ENCODE peak calls at places on chromosomes 13 and 19, in six cellular contexts. J is stimulated activated CD4-positive, alpha-beta T cell treated with anti-CD3 and anti-CD28 coated beads, Interleukin-1b, Interleukin-23, amount 100 ng/mL, for 4 hours; I is fibroblast of lung; V is RPMI8226; S is SHP77 treated with DMSO at 0.1 percent for 48 hours; F is nucleus accumbens. N is an unnamed sample.

GRCh38 chr13:110486061-110486780 is 75.3 kb downstream of the RAB20 start:
- DNase-seq in J (no peak), F (no peak), S (no peak), I (no peak), V (no peak), N (no peak)

GRCh38 chr19:4007021-4007835 is at the start of gene PIAS4:
- DNase-seq in F (peak), S (peak), I (peak), V (peak), J (peak), N (peak)

GRCh38 chr13:48125794-48126228 is 30.9 kb upstream of the MED4 start:
- DNase-seq in I (peak), V (no peak), F (no peak), S (no peak), J (no peak), N (no peak)

GRCh38 chr13:100637380-100637779 is 37.2 kb downstream of the TMTC4 start:
- DNase-seq in F (no peak), I (no peak), V (no peak), S (no peak), J (no peak), N (no peak)

GRCh38 chr19:38736036-38736412 is 8.2 kb downstream of the CAPN12 start:
- DNase-seq in V (peak), J (peak), F (no peak), I (peak), S (no peak), N (peak)

GRCh38 chr13:44618326-44618725 is 42.2 kb upstream of the TSC22D1 start:
- DNase-seq in S (no peak), J (no peak), I (peak), V (no peak), F (no peak), N (no peak)

GRCh38 chr19:7685546-7686445 is 5.2 kb downstream of the TRAPPC5 start:
- DNase-seq in S (no peak), V (no peak), I (no peak), F (no peak), J (no peak), N (no peak)

GRCh38 chr13:36369268-36370107 is 23.3 kb upstream of the SPART start:
- DNase-seq in F (no peak), V (no peak), I (peak), S (no peak), J (no peak), N (no peak)

GRCh38 chr13:96003304-96003703 is 49.9 kb downstream of the UGGT2 start:
- DNase-seq in F (no peak), I (peak), J (no peak), V (no peak), S (no peak), N (no peak)